ENCODE peak calls at places on chromosome 10, in ten cellular contexts. H is AML-193, R is COR-L47, X is LNCaP clone FGC, B is cardiac fibroblast, K is Right ventricle myocardium superior, O is NCI-H1436 treated with DMSO at 0.1 percent for 48 hours, U is frontal cortex, S is WTC11, Q is SW480. P is an unnamed sample.

GRCh38 chr10:70053896-70054641 is 1.4 kb downstream of the MACROH2A2 start:
- DNase-seq in H (no peak), R (peak), X (no peak), B (peak), K (no peak), O (no peak), U (no peak), S (peak), Q (peak), P (peak)

GRCh38 chr10:23439920-23440875 is 1.3 kb downstream of the OTUD1 start:
- DNase-seq in H (peak), R (no peak), X (no peak), B (peak), K (peak), O (no peak), U (no peak), S (peak), Q (peak), P (peak)

GRCh38 chr10:128574616-128575210 is 448.5 kb upstream of the MKI67 start:
- DNase-seq in H (no peak), R (no peak), X (no peak), B (no peak), K (no peak), O (no peak), U (no peak), S (no peak), Q (no peak), P (no peak)

GRCh38 chr10:119997429-119997828 is 104.9 kb downstream of the SEC23IP start:
- DNase-seq in H (no peak), R (no peak), X (no peak), B (no peak), K (no peak), O (no peak), U (no peak), S (no peak), Q (no peak), P (no peak)

GRCh38 chr10:2856598-2856997 is 210.8 kb upstream of the PFKP start:
- DNase-seq in H (no peak), R (peak), X (no peak), B (no peak), K (no peak), O (no peak), U (no peak), S (no peak), Q (no peak), P (no peak)

GRCh38 chr10:103241262-103242011 is 4.2 kb upstream of the RPEL1 start:
- DNase-seq in H (peak), R (peak), X (peak), B (peak), K (peak), O (no peak), U (no peak), S (no peak), Q (peak), P (no peak)

GRCh38 chr10:130195746-130196294 is 59.6 kb downstream of the GLRX3 start:
- DNase-seq in H (no peak), R (no peak), X (no peak), B (no peak), K (no peak), O (no peak), U (no peak), S (no peak), Q (no peak), P (no peak)

GRCh38 chr10:44325157-44325556 is 59.7 kb downstream of the CXCL12 start:
- DNase-seq in H (no peak), R (no peak), X (peak), B (no peak), K (no peak), O (no peak), U (no peak), S (no peak), Q (peak), P (no peak)

GRCh38 chr10:84811078-84811477 is 482.7 kb downstream of the CCSER2 start:
- DNase-seq in H (no peak), R (no peak), X (no peak), B (no peak), K (no peak), O (no peak), U (no peak), S (no peak), Q (no peak), P (no peak)

GRCh38 chr10:75640803-75641202 is 209.4 kb downstream of the LRMDA start:
- DNase-seq in H (no peak), R (no peak), X (no peak), B (no peak), K (no peak), O (no peak), U (no peak), S (no peak), Q (no peak), P (no peak)

GRCh38 chr10:31927597-31928530 is 767 bp downstream of the ARHGAP12 start:
- DNase-seq in H (no peak), R (no peak), X (no peak), B (peak), K (peak), O (no peak), U (peak), S (peak), Q (peak), P (peak)

GRCh38 chr10:44253769-44254462 is 131.0 kb downstream of the CXCL12 start:
- DNase-seq in H (no peak), R (no peak), X (peak), B (peak), K (peak), O (no peak), U (no peak), S (no peak), Q (no peak), P (no peak)

GRCh38 chr10:73796766-73797165 is 11.4 kb downstream of the ZSWIM8 start:
- DNase-seq in H (no peak), R (no peak), X (no peak), B (no peak), K (no peak), O (no peak), U (no peak), S (no peak), Q (no peak), P (no peak)

GRCh38 chr10:17454181-17454800 is at the start of gene ST8SIA6:
- DNase-seq in H (peak), R (no peak), X (no peak), B (peak), K (peak), O (no peak), U (peak), S (peak), Q (peak), P (peak)

GRCh38 chr10:69994262-69994661 is 58.4 kb upstream of the MACROH2A2 start:
- DNase-seq in H (peak), R (no peak), X (peak), B (peak), K (no peak), O (no peak), U (peak), S (no peak), Q (peak), P (no peak)

GRCh38 chr10:75742355-75742754 is 310.9 kb downstream of the LRMDA start:
- DNase-seq in H (no peak), R (no peak), X (no peak), B (no peak), K (no peak), O (no peak), U (no peak), S (no peak), Q (no peak), P (no peak)

GRCh38 chr10:132565516-132566209 is 28.1 kb downstream of the INPP5A start:
- DNase-seq in H (no peak), R (no peak), X (no peak), B (no peak), K (no peak), O (no peak), U (no peak), S (peak), Q (no peak), P (no peak)

GRCh38 chr10:53536322-53536721 is 763.7 kb upstream of the MBL2 start:
- DNase-seq in H (no peak), R (no peak), X (no peak), B (no peak), K (no peak), O (no peak), U (no peak), S (no peak), Q (no peak), P (no peak)

GRCh38 chr10:7773845-7774801 is 13.7 kb downstream of the KIN start:
- DNase-seq in H (no peak), R (peak), X (peak), B (no peak), K (no peak), O (no peak), U (no peak), S (no peak), Q (no peak), P (no peak)

GRCh38 chr10:74887614-74888284 is 61.3 kb downstream of the KAT6B start:
- DNase-seq in H (no peak), R (no peak), X (no peak), B (no peak), K (no peak), O (no peak), U (no peak), S (no peak), Q (no peak), P (no peak)

GRCh38 chr10:27207350-27207749 is 33.2 kb downstream of the ACBD5 start:
- DNase-seq in H (no peak), R (no peak), X (no peak), B (no peak), K (no peak), O (no peak), U (no peak), S (no peak), Q (no peak), P (no peak)

GRCh38 chr10:125232841-125233240 is 72.5 kb upstream of the CTBP2 start:
- DNase-seq in H (no peak), R (no peak), X (no peak), B (no peak), K (no peak), O (no peak), U (no peak), S (no peak), Q (no peak), P (no peak)

GRCh38 chr10:3132036-3133025 is 40.3 kb downstream of the PITRM1 start:
- DNase-seq in H (no peak), R (no peak), X (no peak), B (no peak), K (no peak), O (no peak), U (no peak), S (no peak), Q (no peak), P (no peak)

GRCh38 chr10:131041361-131041916 is 270.1 kb downstream of the TCERG1L start:
- DNase-seq in H (no peak), R (peak), X (no peak), B (no peak), K (no peak), O (no peak), U (no peak), S (no peak), Q (no peak), P (no peak)

GRCh38 chr10:86535057-86535882 is 13.7 kb upstream of the WAPL start:
- DNase-seq in H (no peak), R (no peak), X (peak), B (peak), K (peak), O (no peak), U (peak), S (peak), Q (peak), P (peak)

GRCh38 chr10:59991661-59992060 is 85.3 kb upstream of the CCDC6 start:
- DNase-seq in H (peak), R (peak), X (peak), B (peak), K (no peak), O (peak), U (no peak), S (peak), Q (peak), P (peak)

GRCh38 chr10:120517881-120518484 is 61.0 kb downstream of the PLPP4 start:
- DNase-seq in H (no peak), R (no peak), X (no peak), B (no peak), K (no peak), O (no peak), U (no peak), S (no peak), Q (peak), P (no peak)

GRCh38 chr10:110829721-110830410 is 41.9 kb upstream of the PDCD4 start:
- DNase-seq in H (no peak), R (no peak), X (no peak), B (no peak), K (no peak), O (no peak), U (no peak), S (no peak), Q (no peak), P (no peak)

GRCh38 chr10:69728335-69728861 is 73.3 kb upstream of the COL13A1 start:
- DNase-seq in H (no peak), R (no peak), X (no peak), B (peak), K (no peak), O (no peak), U (no peak), S (no peak), Q (no peak), P (no peak)

GRCh38 chr10:28332699-28333098 is 29.8 kb upstream of the MPP7 start:
- DNase-seq in H (no peak), R (no peak), X (no peak), B (no peak), K (no peak), O (no peak), U (no peak), S (no peak), Q (no peak), P (no peak)

GRCh38 chr10:121662945-121663917 is 65.0 kb upstream of the FGFR2 start:
- DNase-seq in H (no peak), R (no peak), X (no peak), B (no peak), K (no peak), O (no peak), U (no peak), S (peak), Q (peak), P (peak)

GRCh38 chr10:58704226-58705200 is 191.8 kb downstream of the BICC1 start:
- DNase-seq in H (no peak), R (no peak), X (no peak), B (peak), K (no peak), O (no peak), U (no peak), S (no peak), Q (no peak), P (no peak)

GRCh38 chr10:78375854-78376785 is 342.5 kb downstream of the RPS24 start:
- DNase-seq in H (no peak), R (no peak), X (no peak), B (peak), K (no peak), O (no peak), U (no peak), S (no peak), Q (no peak), P (no peak)

GRCh38 chr10:111076682-111077661 is at the start of gene ADRA2A:
- DNase-seq in H (no peak), R (peak), X (peak), B (peak), K (peak), O (no peak), U (peak), S (peak), Q (peak), P (peak)

GRCh38 chr10:114288424-114289095 is 49.5 kb downstream of the VWA2 start:
- DNase-seq in H (no peak), R (no peak), X (no peak), B (no peak), K (no peak), O (no peak), U (no peak), S (no peak), Q (no peak), P (no peak)

GRCh38 chr10:48671914-48672595 is 12.6 kb upstream of the WDFY4 start:
- DNase-seq in H (no peak), R (no peak), X (no peak), B (no peak), K (no peak), O (no peak), U (no peak), S (no peak), Q (no peak), P (no peak)

GRCh38 chr10:12590682-12591642 is 241.6 kb downstream of the CAMK1D start:
- DNase-seq in H (no peak), R (peak), X (no peak), B (no peak), K (no peak), O (peak), U (no peak), S (no peak), Q (no peak), P (no peak)

GRCh38 chr10:123865350-123865749 is 26.3 kb downstream of the CPXM2 start:
- DNase-seq in H (no peak), R (no peak), X (no peak), B (no peak), K (no peak), O (no peak), U (no peak), S (no peak), Q (no peak), P (no peak)

GRCh38 chr10:6722616-6723004 is 142.5 kb upstream of the PRKCQ start:
- DNase-seq in H (no peak), R (no peak), X (no peak), B (peak), K (no peak), O (no peak), U (no peak), S (no peak), Q (no peak), P (no peak)